ENCODE peak calls at places on chromosomes 3 and 15, in seven cellular contexts. One of them, this sample, is unnamed.

GRCh38 chr3:22536582-22536981 is 666.5 kb upstream of the UBE2E2 start:
- DNase-seq in NCI-H1105: no peak
- DNase-seq in activated naive CD8-positive, alpha-beta T cell treated with anti-CD3 and anti-CD28 coated beads for 36 hours: no peak
- DNase-seq in frontal cortex: no peak
- DNase-seq in stimulated activated CD4-positive, alpha-beta T cell treated with anti-CD3 and anti-CD28 coated beads, TNF-alpha, amount 100 ng/mL, for 24 hours: no peak
- DNase-seq in suprapubic skin: no peak
- DNase-seq in Panc1: no peak
- DNase-seq in this sample: no peak

GRCh38 chr3:183533410-183534132 is 21.9 kb downstream of the KLHL6 start:
- DNase-seq in NCI-H1105: no peak
- DNase-seq in activated naive CD8-positive, alpha-beta T cell treated with anti-CD3 and anti-CD28 coated beads for 36 hours: no peak
- DNase-seq in frontal cortex: no peak
- DNase-seq in stimulated activated CD4-positive, alpha-beta T cell treated with anti-CD3 and anti-CD28 coated beads, TNF-alpha, amount 100 ng/mL, for 24 hours: no peak
- DNase-seq in suprapubic skin: no peak
- DNase-seq in Panc1: no peak
- DNase-seq in this sample: no peak

GRCh38 chr15:35728176-35728938 is 182.4 kb upstream of the DPH6 start:
- DNase-seq in NCI-H1105: no peak
- DNase-seq in activated naive CD8-positive, alpha-beta T cell treated with anti-CD3 and anti-CD28 coated beads for 36 hours: no peak
- DNase-seq in frontal cortex: no peak
- DNase-seq in stimulated activated CD4-positive, alpha-beta T cell treated with anti-CD3 and anti-CD28 coated beads, TNF-alpha, amount 100 ng/mL, for 24 hours: no peak
- DNase-seq in suprapubic skin: no peak
- DNase-seq in Panc1: no peak
- DNase-seq in this sample: no peak

GRCh38 chr15:100570735-100571363 is 31.1 kb downstream of the LINS1 start:
- DNase-seq in NCI-H1105: no peak
- DNase-seq in activated naive CD8-positive, alpha-beta T cell treated with anti-CD3 and anti-CD28 coated beads for 36 hours: no peak
- DNase-seq in frontal cortex: no peak
- DNase-seq in stimulated activated CD4-positive, alpha-beta T cell treated with anti-CD3 and anti-CD28 coated beads, TNF-alpha, amount 100 ng/mL, for 24 hours: no peak
- DNase-seq in suprapubic skin: no peak
- DNase-seq in Panc1: no peak
- DNase-seq in this sample: no peak

GRCh38 chr15:79887517-79887916 is 9.3 kb downstream of the MTHFS start:
- DNase-seq in NCI-H1105: no peak
- DNase-seq in activated naive CD8-positive, alpha-beta T cell treated with anti-CD3 and anti-CD28 coated beads for 36 hours: no peak
- DNase-seq in frontal cortex: no peak
- DNase-seq in stimulated activated CD4-positive, alpha-beta T cell treated with anti-CD3 and anti-CD28 coated beads, TNF-alpha, amount 100 ng/mL, for 24 hours: no peak
- DNase-seq in suprapubic skin: no peak
- DNase-seq in Panc1: no peak
- DNase-seq in this sample: no peak

GRCh38 chr3:177641206-177641605 is 443.9 kb upstream of the TBL1XR1 start:
- DNase-seq in NCI-H1105: no peak
- DNase-seq in activated naive CD8-positive, alpha-beta T cell treated with anti-CD3 and anti-CD28 coated beads for 36 hours: no peak
- DNase-seq in frontal cortex: no peak
- DNase-seq in stimulated activated CD4-positive, alpha-beta T cell treated with anti-CD3 and anti-CD28 coated beads, TNF-alpha, amount 100 ng/mL, for 24 hours: no peak
- DNase-seq in suprapubic skin: no peak
- DNase-seq in Panc1: no peak
- DNase-seq in this sample: no peak

GRCh38 chr3:122382888-122383666 is at the start of gene MIX23:
- DNase-seq in NCI-H1105: peak
- DNase-seq in activated naive CD8-positive, alpha-beta T cell treated with anti-CD3 and anti-CD28 coated beads for 36 hours: peak
- DNase-seq in frontal cortex: peak
- DNase-seq in stimulated activated CD4-positive, alpha-beta T cell treated with anti-CD3 and anti-CD28 coated beads, TNF-alpha, amount 100 ng/mL, for 24 hours: peak
- DNase-seq in suprapubic skin: peak
- DNase-seq in Panc1: peak
- DNase-seq in this sample: peak

GRCh38 chr3:48747015-48747615 is 30.1 kb upstream of the IP6K2 start:
- DNase-seq in NCI-H1105: no peak
- DNase-seq in activated naive CD8-positive, alpha-beta T cell treated with anti-CD3 and anti-CD28 coated beads for 36 hours: no peak
- DNase-seq in frontal cortex: no peak
- DNase-seq in stimulated activated CD4-positive, alpha-beta T cell treated with anti-CD3 and anti-CD28 coated beads, TNF-alpha, amount 100 ng/mL, for 24 hours: no peak
- DNase-seq in suprapubic skin: no peak
- DNase-seq in Panc1: no peak
- DNase-seq in this sample: no peak

GRCh38 chr15:40754574-40754882 is 526 bp downstream of the RMDN3 start:
- DNase-seq in NCI-H1105: no peak
- DNase-seq in activated naive CD8-positive, alpha-beta T cell treated with anti-CD3 and anti-CD28 coated beads for 36 hours: no peak
- DNase-seq in frontal cortex: no peak
- DNase-seq in stimulated activated CD4-positive, alpha-beta T cell treated with anti-CD3 and anti-CD28 coated beads, TNF-alpha, amount 100 ng/mL, for 24 hours: no peak
- DNase-seq in suprapubic skin: peak
- DNase-seq in Panc1: no peak
- DNase-seq in this sample: no peak

GRCh38 chr3:57896691-57897090 is 111.5 kb upstream of the FLNB start:
- DNase-seq in NCI-H1105: no peak
- DNase-seq in activated naive CD8-positive, alpha-beta T cell treated with anti-CD3 and anti-CD28 coated beads for 36 hours: no peak
- DNase-seq in frontal cortex: no peak
- DNase-seq in stimulated activated CD4-positive, alpha-beta T cell treated with anti-CD3 and anti-CD28 coated beads, TNF-alpha, amount 100 ng/mL, for 24 hours: no peak
- DNase-seq in suprapubic skin: no peak
- DNase-seq in Panc1: no peak
- DNase-seq in this sample: no peak

GRCh38 chr15:101276501-101277037 is 716 bp downstream of the SELENOS start:
- DNase-seq in NCI-H1105: no peak
- DNase-seq in activated naive CD8-positive, alpha-beta T cell treated with anti-CD3 and anti-CD28 coated beads for 36 hours: peak
- DNase-seq in frontal cortex: no peak
- DNase-seq in stimulated activated CD4-positive, alpha-beta T cell treated with anti-CD3 and anti-CD28 coated beads, TNF-alpha, amount 100 ng/mL, for 24 hours: no peak
- DNase-seq in suprapubic skin: no peak
- DNase-seq in Panc1: no peak
- DNase-seq in this sample: no peak